ENCODE peak calls at places on chromosomes 16 and 17, in eight cellular contexts. One of them, this sample, is unnamed.

GRCh38 chr16:9107025-9107970 is 15.9 kb downstream of the HAPSTR1 start:
- DNase-seq in activated naive CD4-positive, alpha-beta T cell: no peak
- DNase-seq in ELF-1: no peak
- DNase-seq in RWPE1: no peak
- DNase-seq in NCI-H1694 treated with DMSO at 0.1 percent for 48 hours: no peak
- DNase-seq in aorta: no peak
- DNase-seq in EL: peak
- DNase-seq in AG08395: no peak
- DNase-seq in this sample: no peak

GRCh38 chr16:1311212-1311737 is 1.8 kb downstream of the UBE2I start:
- DNase-seq in activated naive CD4-positive, alpha-beta T cell: no peak
- DNase-seq in ELF-1: no peak
- DNase-seq in RWPE1: no peak
- DNase-seq in NCI-H1694 treated with DMSO at 0.1 percent for 48 hours: no peak
- DNase-seq in aorta: no peak
- DNase-seq in EL: no peak
- DNase-seq in AG08395: no peak
- DNase-seq in this sample: no peak

GRCh38 chr17:31843382-31843780 is 15.7 kb downstream of the COPRS start:
- DNase-seq in activated naive CD4-positive, alpha-beta T cell: no peak
- DNase-seq in ELF-1: no peak
- DNase-seq in RWPE1: no peak
- DNase-seq in NCI-H1694 treated with DMSO at 0.1 percent for 48 hours: no peak
- DNase-seq in aorta: peak
- DNase-seq in EL: no peak
- DNase-seq in AG08395: no peak
- DNase-seq in this sample: no peak

GRCh38 chr16:87324411-87325275 is 7.5 kb upstream of the C16orf95 start:
- DNase-seq in activated naive CD4-positive, alpha-beta T cell: no peak
- DNase-seq in ELF-1: peak
- DNase-seq in RWPE1: peak
- DNase-seq in NCI-H1694 treated with DMSO at 0.1 percent for 48 hours: peak
- DNase-seq in aorta: peak
- DNase-seq in EL: peak
- DNase-seq in AG08395: peak
- DNase-seq in this sample: no peak

GRCh38 chr17:49425004-49425286 is 10.3 kb upstream of the PHB1 start:
- DNase-seq in activated naive CD4-positive, alpha-beta T cell: no peak
- DNase-seq in ELF-1: no peak
- DNase-seq in RWPE1: no peak
- DNase-seq in NCI-H1694 treated with DMSO at 0.1 percent for 48 hours: no peak
- DNase-seq in aorta: no peak
- DNase-seq in EL: no peak
- DNase-seq in AG08395: no peak
- DNase-seq in this sample: no peak

GRCh38 chr16:85275533-85276249 is 163.4 kb upstream of the CIBAR2 start:
- DNase-seq in activated naive CD4-positive, alpha-beta T cell: peak
- DNase-seq in ELF-1: peak
- DNase-seq in RWPE1: peak
- DNase-seq in NCI-H1694 treated with DMSO at 0.1 percent for 48 hours: peak
- DNase-seq in aorta: peak
- DNase-seq in EL: peak
- DNase-seq in AG08395: peak
- DNase-seq in this sample: peak

GRCh38 chr17:2232244-2232638 is 71.3 kb downstream of the SMG6 start:
- DNase-seq in activated naive CD4-positive, alpha-beta T cell: no peak
- DNase-seq in ELF-1: no peak
- DNase-seq in RWPE1: no peak
- DNase-seq in NCI-H1694 treated with DMSO at 0.1 percent for 48 hours: no peak
- DNase-seq in aorta: no peak
- DNase-seq in EL: peak
- DNase-seq in AG08395: peak
- DNase-seq in this sample: peak

GRCh38 chr17:64183815-64184397 is 54.0 kb upstream of the ERN1 start:
- DNase-seq in activated naive CD4-positive, alpha-beta T cell: no peak
- DNase-seq in ELF-1: no peak
- DNase-seq in RWPE1: no peak
- DNase-seq in NCI-H1694 treated with DMSO at 0.1 percent for 48 hours: peak
- DNase-seq in aorta: no peak
- DNase-seq in EL: peak
- DNase-seq in AG08395: peak
- DNase-seq in this sample: no peak

GRCh38 chr17:46742539-46743270 is 75.8 kb downstream of the WNT3 start:
- DNase-seq in activated naive CD4-positive, alpha-beta T cell: no peak
- DNase-seq in ELF-1: no peak
- DNase-seq in RWPE1: peak
- DNase-seq in NCI-H1694 treated with DMSO at 0.1 percent for 48 hours: no peak
- DNase-seq in aorta: no peak
- DNase-seq in EL: peak
- DNase-seq in AG08395: peak
- DNase-seq in this sample: peak

GRCh38 chr17:48514483-48514876 is 16.3 kb downstream of the HOXB1 start:
- DNase-seq in activated naive CD4-positive, alpha-beta T cell: no peak
- DNase-seq in ELF-1: no peak
- DNase-seq in RWPE1: no peak
- DNase-seq in NCI-H1694 treated with DMSO at 0.1 percent for 48 hours: no peak
- DNase-seq in aorta: no peak
- DNase-seq in EL: no peak
- DNase-seq in AG08395: no peak
- DNase-seq in this sample: no peak

GRCh38 chr16:3095869-3096268 is 3.2 kb downstream of the ZSCAN10 start:
- DNase-seq in activated naive CD4-positive, alpha-beta T cell: no peak
- DNase-seq in ELF-1: no peak
- DNase-seq in RWPE1: no peak
- DNase-seq in NCI-H1694 treated with DMSO at 0.1 percent for 48 hours: no peak
- DNase-seq in aorta: peak
- DNase-seq in EL: peak
- DNase-seq in AG08395: no peak
- DNase-seq in this sample: no peak

GRCh38 chr17:42695500-42695899 is 13.2 kb downstream of the CNTNAP1 start:
- DNase-seq in activated naive CD4-positive, alpha-beta T cell: no peak
- DNase-seq in ELF-1: no peak
- DNase-seq in RWPE1: no peak
- DNase-seq in NCI-H1694 treated with DMSO at 0.1 percent for 48 hours: no peak
- DNase-seq in aorta: no peak
- DNase-seq in EL: no peak
- DNase-seq in AG08395: no peak
- DNase-seq in this sample: no peak

This sample was measured in kidney glomerular epithelial cell.